ENCODE peak calls at places on chromosomes 13 and 19, in ten cellular contexts. F, R, Y, W, C, V, T, Z, O and G are unnamed samples. For H3K4me1, the result is how much of the 10 kb centered on the place peaks cover.

GRCh38 chr19:11721681-11722080 is 17.1 kb downstream of the ZNF823 start:
- DNase-seq in Z (no peak), C (no peak), T (no peak), V (no peak), F (no peak), Y (no peak), W (no peak), R (no peak), O (no peak), G (no peak)

GRCh38 chr13:35499131-35500051 is 22.9 kb upstream of the MAB21L1 start:
- DNase-seq in T (no peak), Z (no peak), F (no peak), R (no peak), C (no peak), Y (no peak), O (no peak), W (no peak), V (no peak), G (no peak)

GRCh38 chr13:102286326-102286725 is 115.5 kb downstream of the FGF14 start:
- DNase-seq in Z (no peak), T (no peak), W (no peak), V (no peak), O (no peak), R (no peak), C (no peak), F (peak), Y (peak), G (no peak)

GRCh38 chr13:61414686-61415664 is 674 bp downstream of the PCDH20 start:
- DNase-seq in Y (peak), C (no peak), V (peak), R (peak), Z (peak), O (peak), T (no peak), F (peak), W (no peak), G (no peak)

GRCh38 chr19:39846678-39847486 is 703 bp upstream of the FBL start:
- DNase-seq in R (no peak), Y (no peak), O (no peak), C (no peak), Z (no peak), F (peak), T (no peak), V (peak), W (no peak), G (no peak)

GRCh38 chr19:39031368-39032163 is 783 bp downstream of the FBXO27 start:
- DNase-seq in V (peak), Y (peak), R (peak), W (peak), O (peak), F (peak), C (peak), T (peak), Z (peak), G (peak)

GRCh38 chr19:16143399-16144215 is at the start of gene HSH2D:
- DNase-seq in R (no peak), C (peak), O (peak), T (peak), W (no peak), F (no peak), V (peak), Y (peak), Z (peak), G (peak)

GRCh38 chr13:20475927-20476691 is 49.5 kb downstream of the CRYL1 start:
- DNase-seq in Z (peak), V (peak), C (no peak), T (no peak), W (no peak), Y (peak), R (no peak), F (no peak), O (peak), G (peak)

GRCh38 chr13:40682449-40683240 is 16.2 kb upstream of the FOXO1 start:
- DNase-seq in Z (no peak), T (no peak), V (no peak), W (no peak), C (no peak), R (no peak), O (no peak), F (peak), Y (no peak), G (no peak)

GRCh38 chr19:41205995-41206394 is 13.0 kb downstream of the CYP2S1 start:
- DNase-seq in Z (no peak), R (no peak), W (no peak), T (no peak), C (no peak), Y (peak), O (no peak), V (no peak), F (no peak), G (no peak)

GRCh38 chr19:16258440-16258903 is 60.8 kb downstream of the AP1M1 start:
- DNase-seq in Z (peak), R (peak), C (peak), F (peak), V (peak), O (peak), T (peak), W (no peak), Y (no peak), G (no peak)

GRCh38 chr19:45863840-45864628 is at the start of gene FOXA3:
- DNase-seq in C (no peak), V (peak), W (no peak), O (peak), Z (peak), R (peak), Y (no peak), F (peak), T (peak), G (peak)

GRCh38 chr19:51259348-51260245 is 8.7 kb downstream of the SIGLECL1 start:
- DNase-seq in W (peak), O (peak), C (no peak), Y (peak), V (no peak), Z (no peak), F (peak), R (peak), T (no peak), G (no peak)

GRCh38 chr13:43153436-43154082 is 130.2 kb downstream of the DNAJC15 start:
- DNase-seq in F (peak), O (no peak), W (no peak), Z (no peak), T (no peak), C (no peak), R (no peak), V (no peak), Y (peak), G (no peak)

GRCh38 chr13:100536643-100537180 is 51.9 kb downstream of the GGACT start:
- DNase-seq in F (no peak), R (no peak), O (peak), W (no peak), V (no peak), C (no peak), Y (no peak), Z (no peak), T (no peak), G (no peak)

GRCh38 chr19:46601318-46602224 is at the start of gene CALM3:
- DNase-seq in Y (no peak), V (no peak), F (no peak), R (peak), W (peak), T (no peak), O (no peak), Z (no peak), C (no peak), G (no peak)

GRCh38 chr19:53365134-53365898 is at the start of gene ZNF525:
- DNase-seq in O (peak), R (peak), T (peak), F (peak), Z (peak), V (peak), W (peak), Y (peak), C (peak), G (peak)

GRCh38 chr19:28633223-28634030 is 579.5 kb downstream of the UQCRFS1 start:
- DNase-seq in T (peak), Y (peak), R (peak), Z (no peak), W (no peak), V (peak), F (peak), C (no peak), O (no peak), G (no peak)

GRCh38 chr13:66994498-66995365 is 235.4 kb downstream of the PCDH9 start:
- DNase-seq in V (no peak), T (no peak), R (no peak), W (no peak), F (no peak), Y (no peak), O (no peak), C (no peak), Z (peak), G (no peak)

GRCh38 chr19:53596056-53596455 is 35.7 kb upstream of the DPRX start:
- DNase-seq in W (no peak), O (no peak), Y (no peak), T (no peak), V (no peak), F (no peak), Z (no peak), C (no peak), R (no peak), G (no peak)

GRCh38 chr13:110258876-110259631 is 47.9 kb downstream of the COL4A1 start:
- DNase-seq in Z (no peak), C (no peak), Y (peak), R (no peak), O (no peak), F (no peak), W (no peak), T (no peak), V (no peak), G (no peak)

GRCh38 chr13:110012102-110012739 is 225.8 kb upstream of the IRS2 start:
- DNase-seq in W (no peak), V (no peak), R (no peak), T (no peak), C (no peak), F (peak), Y (peak), Z (no peak), O (no peak), G (no peak)

GRCh38 chr19:15318241-15318691 is 14.1 kb downstream of the BRD4 start:
- DNase-seq in F (no peak), R (no peak), V (no peak), O (peak), T (no peak), Y (no peak), C (no peak), W (peak), Z (no peak), G (no peak)

GRCh38 chr19:19670070-19670551 is 1.5 kb downstream of the ZNF101 start:
- DNase-seq in F (no peak), Y (no peak), W (no peak), C (no peak), O (peak), T (no peak), Z (no peak), V (no peak), R (no peak), G (no peak)

GRCh38 chr19:38213911-38214625 is 10.0 kb downstream of the DPF1 start:
- DNase-seq in C (no peak), O (no peak), Z (no peak), F (peak), T (no peak), V (no peak), W (no peak), R (no peak), Y (peak), G (no peak)

GRCh38 chr13:41505209-41505835 is 48.0 kb downstream of the RGCC start:
- DNase-seq in O (no peak), W (no peak), F (peak), R (no peak), Z (no peak), V (no peak), Y (peak), C (no peak), T (no peak), G (no peak)

GRCh38 chr13:32455594-32455903 is 27.6 kb upstream of the N4BP2L1 start:
- DNase-seq in F (no peak), V (no peak), W (no peak), C (no peak), Y (no peak), Z (no peak), O (no peak), R (no peak), T (no peak), G (no peak)

GRCh38 chr13:113881614-113882265 is 17.9 kb upstream of the GAS6 start:
- DNase-seq in V (no peak), C (peak), T (no peak), O (no peak), Y (peak), F (no peak), W (no peak), R (no peak), Z (no peak), G (no peak)

GRCh38 chr19:38684078-38684861 is 36.8 kb downstream of the ACTN4 start:
- DNase-seq in W (peak), Z (no peak), F (peak), R (no peak), T (peak), V (peak), C (peak), Y (peak), O (peak), G (peak)

GRCh38 chr13:41294914-41295313 is 16.2 kb upstream of the NAA16 start:
- DNase-seq in O (no peak), R (no peak), T (no peak), V (no peak), Z (no peak), F (no peak), W (no peak), Y (no peak), C (no peak), G (no peak)

GRCh38 chr19:10230155-10230903 is 802 bp downstream of the S1PR2 start:
- DNase-seq in Z (peak), F (peak), V (peak), O (peak), R (peak), T (peak), Y (no peak), C (peak), W (peak), G (peak)

GRCh38 chr19:45177817-45178261 is at the start of gene TRAPPC6A:
- DNase-seq in W (no peak), T (no peak), C (no peak), Y (peak), V (no peak), Z (no peak), F (no peak), R (no peak), O (no peak), G (no peak)

GRCh38 chr19:19120308-19121156 is 17.7 kb downstream of the TMEM161A start:
- DNase-seq in T (peak), Z (no peak), V (peak), W (peak), Y (no peak), C (no peak), F (peak), R (peak), O (peak), G (no peak)

GRCh38 chr13:34867590-34867989 is 74.5 kb upstream of the NBEA start:
- DNase-seq in V (no peak), O (no peak), F (peak), Y (peak), R (no peak), C (no peak), T (no peak), Z (no peak), W (no peak), G (no peak)

GRCh38 chr13:99357149-99357596 is 50.0 kb upstream of the GPR183 start:
- DNase-seq in W (no peak), Y (no peak), T (no peak), F (peak), Z (no peak), V (no peak), R (no peak), C (no peak), O (no peak), G (peak)

GRCh38 chr13:99361197-99361596 is 54.0 kb upstream of the GPR183 start:
- DNase-seq in O (no peak), W (no peak), V (no peak), F (no peak), C (no peak), Z (no peak), T (no peak), R (no peak), Y (no peak), G (no peak)

GRCh38 chr13:99357920-99358319 is 50.7 kb upstream of the GPR183 start:
- DNase-seq in O (no peak), C (no peak), F (no peak), R (no peak), Z (no peak), Y (no peak), V (no peak), W (no peak), T (no peak), G (no peak)

GRCh38 chr13:99360696-99361095 is 53.5 kb upstream of the GPR183 start:
- DNase-seq in Z (no peak), W (no peak), O (no peak), R (no peak), Y (no peak), V (no peak), T (no peak), C (no peak), F (no peak), G (no peak)

GRCh38 chr13:99359493-99359892 is 52.3 kb upstream of the GPR183 start:
- DNase-seq in C (no peak), F (no peak), Y (no peak), Z (no peak), O (no peak), V (no peak), W (no peak), R (no peak), T (no peak), G (no peak)
- H3K4me1 ChIP-seq in C (under half), F (under half), Y (under half), Z (under half), O (under half), V (under half), W (under half), R (under half), T (under half), G (half or more)

GRCh38 chr13:98523455-98524102 is 53.3 kb downstream of the STK24 start:
- DNase-seq in Z (no peak), F (no peak), T (no peak), W (no peak), R (no peak), Y (no peak), O (no peak), C (no peak), V (no peak), G (no peak)
- H3K4me1 ChIP-seq in Z (under half), F (half or more), T (half or more), W (under half), R (under half), Y (under half), O (under half), C (under half), V (under half), G (half or more)

GRCh38 chr19:2624537-2625091 is 77.9 kb downstream of the GNG7 start:
- DNase-seq in T (peak), R (peak), W (no peak), Z (peak), V (no peak), F (no peak), C (peak), O (peak), Y (no peak), G (no peak)
- H3K4me1 ChIP-seq in T (under half), R (under half), W (under half), Z (half or more), V (under half), F (under half), C (under half), O (under half), Y (under half), G (under half)

GRCh38 chr19:55641376-55642152 is 762 bp downstream of the ZNF580 start:
- DNase-seq in R (peak), O (no peak), C (no peak), F (peak), Y (peak), W (no peak), T (no peak), Z (no peak), V (no peak), G (no peak)

GRCh38 chr19:55643733-55644116 is 276 bp downstream of the ZNF581 start:
- DNase-seq in W (no peak), Y (no peak), C (no peak), Z (no peak), O (no peak), F (no peak), V (no peak), R (no peak), T (no peak), G (no peak)

GRCh38 chr19:55644191-55644833 is 863 bp downstream of the ZNF581 start:
- DNase-seq in Z (no peak), R (peak), F (no peak), T (no peak), W (no peak), Y (no peak), O (no peak), V (no peak), C (no peak), G (no peak)

GRCh38 chr19:55642153-55643002 is 1.1 kb upstream of the ZNF581 start:
- DNase-seq in F (peak), T (no peak), O (no peak), Y (no peak), W (peak), V (peak), C (no peak), Z (peak), R (peak), G (no peak)

GRCh38 chr19:55643003-55643732 is at the start of gene ZNF581:
- DNase-seq in Z (peak), R (peak), Y (peak), C (no peak), T (peak), W (peak), O (peak), V (peak), F (peak), G (peak)
- H3K4me1 ChIP-seq in Z (half or more), R (under half), Y (under half), C (under half), T (under half), W (under half), O (under half), V (under half), F (under half), G (under half)

DNA sequence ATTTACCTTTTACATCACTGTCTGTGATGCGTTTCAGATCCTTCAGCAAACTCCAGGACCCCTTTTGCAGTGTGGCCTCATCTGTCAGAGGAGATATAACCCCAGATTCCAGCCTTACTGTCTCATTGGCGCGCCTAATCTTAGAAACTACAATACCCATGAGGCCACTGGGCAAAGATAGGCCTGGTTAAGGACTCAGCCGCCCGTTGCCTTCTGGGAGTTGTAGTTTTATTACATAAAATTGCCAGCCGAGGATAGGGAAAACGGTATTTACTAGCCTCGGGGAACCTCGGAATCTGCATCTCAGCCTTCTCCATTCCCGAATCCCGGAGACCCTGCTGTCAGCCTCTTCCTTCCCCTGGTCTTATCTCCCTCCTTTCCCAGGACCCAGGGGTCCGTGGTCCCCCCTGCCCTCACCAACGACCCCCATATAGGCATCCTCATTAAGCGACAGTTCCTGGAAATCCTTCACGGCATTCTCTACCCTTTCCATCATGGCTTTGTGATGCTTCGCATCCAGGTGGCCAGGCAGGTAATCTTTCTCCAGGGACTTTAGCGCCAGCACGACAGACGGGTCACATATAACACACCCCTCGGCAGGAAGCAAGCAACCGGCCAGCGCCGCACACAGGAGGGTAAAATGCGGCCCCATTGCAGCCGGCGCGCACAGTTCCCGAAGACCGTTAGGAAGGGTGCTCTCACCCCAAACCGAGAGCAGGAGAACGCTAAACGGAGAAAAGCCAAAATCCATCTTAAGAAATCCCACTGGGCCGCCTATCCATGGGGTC is 1.3 kb downstream of the IZUMO1 start:
- DNase-seq in W (no peak), Y (peak), C (no peak), T (peak), F (peak), V (peak), O (peak), Z (no peak), R (peak), G (peak)
- H3K4me1 ChIP-seq in W (under half), Y (under half), C (under half), T (under half), F (under half), V (under half), O (under half), Z (under half), R (under half), G (under half)

GRCh38 chr19:3406571-3407111 is 40.3 kb downstream of the NFIC start:
- DNase-seq in R (no peak), C (no peak), Y (no peak), Z (no peak), W (no peak), V (no peak), T (no peak), O (no peak), F (no peak), G (no peak)

GRCh38 chr19:3407556-3408516 is 41.5 kb downstream of the NFIC start:
- DNase-seq in F (peak), O (no peak), C (no peak), Y (no peak), V (no peak), W (peak), T (peak), R (no peak), Z (no peak), G (no peak)

GRCh38 chr19:3411636-3412035 is 45.3 kb downstream of the NFIC start:
- DNase-seq in T (no peak), V (no peak), Y (no peak), Z (no peak), O (no peak), W (no peak), C (no peak), R (no peak), F (no peak), G (no peak)

GRCh38 chr19:3409346-3410064 is 43.1 kb downstream of the NFIC start:
- DNase-seq in W (no peak), F (no peak), T (peak), Y (no peak), Z (no peak), C (peak), R (peak), V (peak), O (no peak), G (no peak)

GRCh38 chr19:3408996-3409345 is 42.6 kb downstream of the NFIC start:
- DNase-seq in T (no peak), O (no peak), R (no peak), V (no peak), Y (no peak), Z (no peak), F (no peak), W (no peak), C (no peak), G (no peak)
- H3K4me1 ChIP-seq in T (under half), O (under half), R (under half), V (under half), Y (under half), Z (under half), F (under half), W (under half), C (under half), G (under half)